ENCODE peak calls at places on chromosome 18, in five cellular contexts. One of them, this sample, is unnamed.

GRCh38 chr18:80171190-80171872 is 62.3 kb downstream of the ADNP2 start:
- DNase-seq in heart left ventricle: peak
- DNase-seq in prostate gland: peak
- DNase-seq in OCI-LY7: no peak
- DNase-seq in CD4-positive, alpha-beta T cell: peak
- DNase-seq in this sample: peak

GRCh38 chr18:46324556-46324955 is 220.4 kb downstream of the HAUS1 start:
- DNase-seq in prostate gland: no peak
- DNase-seq in heart left ventricle: no peak
- DNase-seq in OCI-LY7: peak
- DNase-seq in CD4-positive, alpha-beta T cell: no peak
- DNase-seq in this sample: no peak

GRCh38 chr18:48542513-48543181 is 3.8 kb downstream of the CTIF start:
- DNase-seq in CD4-positive, alpha-beta T cell: no peak
- DNase-seq in heart left ventricle: no peak
- DNase-seq in OCI-LY7: no peak
- DNase-seq in prostate gland: no peak
- DNase-seq in this sample: no peak

GRCh38 chr18:2331496-2331895 is 239.8 kb downstream of the METTL4 start:
- DNase-seq in CD4-positive, alpha-beta T cell: no peak
- DNase-seq in heart left ventricle: no peak
- DNase-seq in prostate gland: no peak
- DNase-seq in OCI-LY7: no peak
- DNase-seq in this sample: no peak

GRCh38 chr18:13442451-13442850 is 223.9 kb downstream of the LDLRAD4 start:
- DNase-seq in OCI-LY7: no peak
- DNase-seq in prostate gland: no peak
- DNase-seq in CD4-positive, alpha-beta T cell: no peak
- DNase-seq in heart left ventricle: no peak
- DNase-seq in this sample: no peak

GRCh38 chr18:37419866-37420265 is 145.7 kb downstream of the CELF4 start:
- DNase-seq in heart left ventricle: no peak
- DNase-seq in prostate gland: no peak
- DNase-seq in OCI-LY7: no peak
- DNase-seq in CD4-positive, alpha-beta T cell: no peak
- DNase-seq in this sample: no peak

GRCh38 chr18:21799706-21800105 is 59.1 kb downstream of the MIB1 start:
- DNase-seq in heart left ventricle: no peak
- DNase-seq in prostate gland: no peak
- DNase-seq in CD4-positive, alpha-beta T cell: no peak
- DNase-seq in OCI-LY7: no peak
- DNase-seq in this sample: no peak

GRCh38 chr18:55534547-55534946 is 53.4 kb downstream of the TCF4 start:
- DNase-seq in heart left ventricle: no peak
- DNase-seq in CD4-positive, alpha-beta T cell: no peak
- DNase-seq in OCI-LY7: no peak
- DNase-seq in prostate gland: no peak
- DNase-seq in this sample: no peak

GRCh38 chr18:11849845-11850747 is 1.1 kb upstream of the CHMP1B start:
- DNase-seq in OCI-LY7: peak
- DNase-seq in CD4-positive, alpha-beta T cell: peak
- DNase-seq in prostate gland: peak
- DNase-seq in heart left ventricle: peak
- DNase-seq in this sample: peak

GRCh38 chr18:71304856-71305255 is 1016.0 kb downstream of the SOCS6 start:
- DNase-seq in heart left ventricle: no peak
- DNase-seq in CD4-positive, alpha-beta T cell: no peak
- DNase-seq in prostate gland: no peak
- DNase-seq in OCI-LY7: no peak
- DNase-seq in this sample: no peak

GRCh38 chr18:48308027-48308635 is 101.1 kb downstream of the ZBTB7C start:
- DNase-seq in CD4-positive, alpha-beta T cell: no peak
- DNase-seq in prostate gland: peak
- DNase-seq in heart left ventricle: no peak
- DNase-seq in OCI-LY7: no peak
- DNase-seq in this sample: peak

GRCh38 chr18:26909599-26910290 is 44.2 kb upstream of the AQP4 start:
- DNase-seq in prostate gland: no peak
- DNase-seq in CD4-positive, alpha-beta T cell: no peak
- DNase-seq in heart left ventricle: no peak
- DNase-seq in OCI-LY7: no peak
- DNase-seq in this sample: no peak

GRCh38 chr18:48539406-48540328 is 836 bp downstream of the CTIF start:
- DNase-seq in prostate gland: no peak
- DNase-seq in CD4-positive, alpha-beta T cell: no peak
- DNase-seq in heart left ventricle: peak
- DNase-seq in OCI-LY7: no peak
- DNase-seq in this sample: peak

GRCh38 chr18:23300211-23300887 is 152.7 kb upstream of the RIOK3 start:
- DNase-seq in heart left ventricle: no peak
- DNase-seq in prostate gland: no peak
- DNase-seq in CD4-positive, alpha-beta T cell: no peak
- DNase-seq in OCI-LY7: no peak
- DNase-seq in this sample: no peak

GRCh38 chr18:52387246-52387645 is 47.2 kb downstream of the DCC start:
- DNase-seq in OCI-LY7: no peak
- DNase-seq in prostate gland: no peak
- DNase-seq in heart left ventricle: no peak
- DNase-seq in CD4-positive, alpha-beta T cell: no peak
- DNase-seq in this sample: no peak

GRCh38 chr18:3703732-3704176 is 253.8 kb downstream of the TGIF1 start:
- DNase-seq in CD4-positive, alpha-beta T cell: no peak
- DNase-seq in heart left ventricle: peak
- DNase-seq in prostate gland: peak
- DNase-seq in OCI-LY7: peak
- DNase-seq in this sample: peak

GRCh38 chr18:31077883-31078282 is 24.3 kb downstream of the DSC2 start:
- DNase-seq in CD4-positive, alpha-beta T cell: no peak
- DNase-seq in OCI-LY7: no peak
- DNase-seq in prostate gland: no peak
- DNase-seq in heart left ventricle: no peak
- DNase-seq in this sample: no peak